ENCODE peak calls at places on chromosome 6, in nine cellular contexts. G is LoVo; T is A549; C is activated naive CD4-positive, alpha-beta T cell; J is NCI-H1417; H is NCI-H1092 treated with DMSO at 0.1 percent for 48 hours; A is head of caudate nucleus; I is prostate gland; O is pancreas. U is an unnamed sample.
A peak's percentile ranks its signal among the peaks of the same experiment; 100 is the strongest.

GRCh38 chr6:25053875-25054371 is 118.2 kb upstream of the RIPOR2 start:
- DNase-seq in G (no peak), T (no peak), C (no peak), J (no peak), H (no peak), A (no peak), I (no peak), O (no peak), U (peak; percentile 41)

GRCh38 chr6:33297956-33298772 is 578 bp downstream of the RGL2 start:
- DNase-seq in G (peak; percentile 49), T (peak; percentile 81), C (no peak), J (peak; percentile 26), H (peak; percentile 4), A (peak; percentile 59), I (peak; percentile 84), O (peak; percentile 60), U (peak; percentile 54)

GRCh38 chr6:45688180-45688579 is 310.4 kb upstream of the SUPT3H start:
- DNase-seq in G (no peak), T (no peak), C (no peak), J (no peak), H (no peak), A (no peak), I (no peak), O (no peak), U (no peak)

GRCh38 chr6:12350644-12351173 is 60.5 kb downstream of the EDN1 start:
- DNase-seq in G (peak; percentile 44), T (no peak), C (no peak), J (no peak), H (no peak), A (no peak), I (no peak), O (no peak), U (no peak)

GRCh38 chr6:153595903-153596302 is 443.1 kb upstream of the OPRM1 start:
- DNase-seq in G (no peak), T (no peak), C (no peak), J (no peak), H (no peak), A (no peak), I (no peak), O (no peak), U (no peak)

GRCh38 chr6:14665827-14666724 is 548.5 kb downstream of the CD83 start:
- DNase-seq in G (no peak), T (peak; percentile 20), C (no peak), J (no peak), H (no peak), A (no peak), I (no peak), O (no peak), U (no peak)

GRCh38 chr6:137728386-137729349 is 138.4 kb upstream of the TNFAIP3 start:
- DNase-seq in G (no peak), T (peak; percentile 25), C (no peak), J (no peak), H (no peak), A (peak; percentile 49), I (peak; percentile 58), O (peak; percentile 15), U (no peak)

GRCh38 chr6:1226208-1227099 is 85.4 kb upstream of the FOXQ1 start:
- DNase-seq in G (no peak), T (no peak), C (no peak), J (no peak), H (no peak), A (no peak), I (no peak), O (no peak), U (no peak)

GRCh38 chr6:159693894-159694545 is 979 bp upstream of the SOD2 start:
- DNase-seq in G (peak; percentile 67), T (no peak), C (no peak), J (peak; percentile 68), H (peak; percentile 73), A (peak; percentile 15), I (peak; percentile 73), O (peak; percentile 59), U (peak; percentile 68)

GRCh38 chr6:110815260-110816109 is at the start of gene CDK19:
- DNase-seq in G (peak; percentile 97), T (peak; percentile 98), C (peak; percentile 98), J (peak; percentile 98), H (peak; percentile 95), A (peak; percentile 98), I (peak; percentile 99), O (peak; percentile 99), U (peak; percentile 99)

GRCh38 chr6:47371875-47372255 is 62.2 kb upstream of the TNFRSF21 start:
- DNase-seq in G (no peak), T (no peak), C (no peak), J (no peak), H (no peak), A (no peak), I (no peak), O (no peak), U (no peak)

GRCh38 chr6:45420909-45421699 is 43.4 kb upstream of the SUPT3H start:
- DNase-seq in G (no peak), T (no peak), C (no peak), J (no peak), H (no peak), A (no peak), I (no peak), O (no peak), U (peak; percentile 10)

GRCh38 chr6:109794201-109794926 is 103.3 kb downstream of the FIG4 start:
- DNase-seq in G (no peak), T (no peak), C (no peak), J (no peak), H (peak; percentile 49), A (no peak), I (no peak), O (no peak), U (no peak)

GRCh38 chr6:44339301-44339700 is 3.1 kb upstream of the SPATS1 start:
- DNase-seq in G (no peak), T (no peak), C (no peak), J (no peak), H (no peak), A (no peak), I (peak; percentile 58), O (peak; percentile 13), U (no peak)

GRCh38 chr6:41066867-41067304 is 5.3 kb downstream of the OARD1 start:
- DNase-seq in G (peak; percentile 78), T (peak; percentile 77), C (peak; percentile 30), J (peak; percentile 35), H (peak; percentile 57), A (peak; percentile 55), I (peak; percentile 72), O (peak; percentile 82), U (peak; percentile 55)

GRCh38 chr6:158630944-158631616 is 13.5 kb downstream of the DYNLT1 start:
- DNase-seq in G (no peak), T (no peak), C (no peak), J (no peak), H (no peak), A (no peak), I (peak; percentile 70), O (no peak), U (no peak)

GRCh38 chr6:18323935-18324707 is 59.8 kb upstream of the DEK start:
- DNase-seq in G (peak; percentile 63), T (peak; percentile 36), C (no peak), J (peak; percentile 30), H (peak; percentile 63), A (no peak), I (peak; percentile 32), O (peak; percentile 13), U (peak; percentile 54)

GRCh38 chr6:145544031-145544430 is 191.3 kb downstream of the EPM2A start:
- DNase-seq in G (no peak), T (peak; percentile 33), C (no peak), J (no peak), H (no peak), A (peak; percentile 39), I (no peak), O (no peak), U (no peak)

GRCh38 chr6:30836431-30836866 is 47.9 kb upstream of the DDR1 start:
- DNase-seq in G (no peak), T (no peak), C (no peak), J (no peak), H (no peak), A (no peak), I (peak; percentile 53), O (peak; percentile 27), U (no peak)

GRCh38 chr6:47134476-47135189 is 92.5 kb upstream of the ADGRF1 start:
- DNase-seq in G (peak; percentile 91), T (peak; percentile 94), C (no peak), J (peak; percentile 67), H (peak; percentile 46), A (no peak), I (peak; percentile 50), O (peak; percentile 23), U (no peak)

GRCh38 chr6:42618686-42619085 is 54.9 kb downstream of the UBR2 start:
- DNase-seq in G (no peak), T (no peak), C (no peak), J (no peak), H (no peak), A (no peak), I (no peak), O (no peak), U (no peak)

GRCh38 chr6:112910256-112910655 is 563.1 kb downstream of the RFPL4B start:
- DNase-seq in G (no peak), T (no peak), C (no peak), J (no peak), H (no peak), A (no peak), I (no peak), O (no peak), U (no peak)

GRCh38 chr6:35050988-35051330 is 90.2 kb downstream of the TCP11 start:
- DNase-seq in G (no peak), T (no peak), C (no peak), J (no peak), H (no peak), A (no peak), I (no peak), O (no peak), U (no peak)

GRCh38 chr6:3798211-3798909 is 46.8 kb upstream of the PXDC1 start:
- DNase-seq in G (no peak), T (no peak), C (no peak), J (peak; percentile 44), H (peak; percentile 58), A (no peak), I (no peak), O (no peak), U (no peak)

GRCh38 chr6:80638222-80639055 is 532.0 kb downstream of the BCKDHB start:
- DNase-seq in G (peak; percentile 77), T (peak; percentile 93), C (no peak), J (peak; percentile 67), H (peak; percentile 18), A (no peak), I (peak; percentile 4), O (peak; percentile 48), U (no peak)

GRCh38 chr6:3287976-3288707 is 29.4 kb downstream of the PSMG4 start:
- DNase-seq in G (no peak), T (no peak), C (no peak), J (no peak), H (no peak), A (peak; percentile 3), I (no peak), O (no peak), U (no peak)

GRCh38 chr6:109292420-109292819 is 89.8 kb downstream of the CD164 start:
- DNase-seq in G (peak; percentile 32), T (no peak), C (no peak), J (no peak), H (no peak), A (no peak), I (no peak), O (no peak), U (no peak)

GRCh38 chr6:30615219-30615957 is 1.7 kb downstream of the PPP1R10 start:
- DNase-seq in G (peak; percentile 64), T (peak; percentile 79), C (no peak), J (peak; percentile 58), H (peak; percentile 68), A (no peak), I (peak; percentile 50), O (peak; percentile 64), U (no peak)

GRCh38 chr6:150915868-150916267 is 50.4 kb downstream of the MTHFD1L start:
- DNase-seq in G (no peak), T (no peak), C (no peak), J (no peak), H (no peak), A (no peak), I (no peak), O (no peak), U (no peak)

GRCh38 chr6:110856296-110856695 is 18.3 kb upstream of the AMD1 start:
- DNase-seq in G (no peak), T (no peak), C (no peak), J (no peak), H (no peak), A (no peak), I (no peak), O (no peak), U (no peak)

GRCh38 chr6:93419304-93420162 is at the start of gene EPHA7:
- DNase-seq in G (peak; percentile 42), T (peak; percentile 74), C (no peak), J (peak; percentile 97), H (peak; percentile 95), A (peak; percentile 96), I (peak; percentile 96), O (peak; percentile 96), U (no peak)

U was measured in CD4-positive, CD25-positive, alpha-beta regulatory T cell.